ENCODE peak calls at places on chromosome 12, in five cellular contexts. N is MM.1S; Z is CD4-positive, CD25-positive, alpha-beta regulatory T cell; U is neuronal stem cell; K is A549. D is an unnamed sample.
A peak's percentile ranks its signal among the peaks of the same experiment; 100 is the strongest.

GRCh38 chr12:41983896-41984295 is 160.8 kb downstream of the GXYLT1 start:
- DNase-seq in N (no peak), Z (no peak), U (no peak), K (no peak), D (no peak)

GRCh38 chr12:57896437-57897201 is 44.7 kb upstream of the ATP23 start:
- DNase-seq in N (peak; percentile 31), Z (no peak), U (peak; percentile 40), K (peak; percentile 51), D (no peak)

GRCh38 chr12:124386059-124386458 is 91.2 kb downstream of the RFLNA start:
- DNase-seq in N (no peak), Z (no peak), U (no peak), K (peak; percentile 64), D (no peak)

GRCh38 chr12:46126050-46126727 is 135.8 kb upstream of the SCAF11 start:
- DNase-seq in N (no peak), Z (no peak), U (no peak), K (no peak), D (no peak)

GRCh38 chr12:123937707-123938600 is 34.7 kb downstream of the CCDC92 start:
- DNase-seq in N (peak; percentile 50), Z (no peak), U (no peak), K (no peak), D (peak; percentile 9)

GRCh38 chr12:105334568-105334967 is 4.1 kb downstream of the C12orf75 start:
- DNase-seq in N (no peak), Z (no peak), U (no peak), K (no peak), D (no peak)

GRCh38 chr12:89225401-89225800 is 126.9 kb downstream of the DUSP6 start:
- DNase-seq in N (no peak), Z (peak; percentile 26), U (no peak), K (peak; percentile 9), D (peak; percentile 32)

GRCh38 chr12:104370989-104371870 is 67.7 kb downstream of the EID3 start:
- DNase-seq in N (no peak), Z (no peak), U (no peak), K (peak; percentile 94), D (no peak)

GRCh38 chr12:124007810-124008570 is 35.0 kb downstream of the ZNF664 start:
- DNase-seq in N (no peak), Z (no peak), U (no peak), K (no peak), D (no peak)

GRCh38 chr12:54162741-54163140 is 26.0 kb downstream of the SMUG1 start:
- DNase-seq in N (no peak), Z (no peak), U (no peak), K (no peak), D (no peak)

GRCh38 chr12:19421503-19422282 is 17.6 kb upstream of the AEBP2 start:
- DNase-seq in N (no peak), Z (no peak), U (no peak), K (no peak), D (no peak)

GRCh38 chr12:57449375-57449774 is 5.7 kb upstream of the INHBE start:
- DNase-seq in N (no peak), Z (no peak), U (no peak), K (no peak), D (no peak)

GRCh38 chr12:57628280-57629191 is 4.5 kb downstream of the B4GALNT1 start:
- DNase-seq in N (no peak), Z (no peak), U (no peak), K (no peak), D (no peak)

GRCh38 chr12:75790219-75790618 is 241.4 kb downstream of the PHLDA1 start:
- DNase-seq in N (no peak), Z (no peak), U (no peak), K (no peak), D (no peak)

GRCh38 chr12:111055181-111055880 is 135.0 kb upstream of the MYL2 start:
- DNase-seq in N (no peak), Z (no peak), U (no peak), K (no peak), D (no peak)

GRCh38 chr12:54749191-54749818 is 101.1 kb upstream of the DCD start:
- DNase-seq in N (peak; percentile 76), Z (peak; percentile 30), U (peak; percentile 51), K (peak; percentile 64), D (peak; percentile 2)

GRCh38 chr12:107318804-107319535 is 225.6 kb upstream of the CRY1 start:
- DNase-seq in N (no peak), Z (peak; percentile 6), U (peak; percentile 53), K (peak; percentile 66), D (no peak)

GRCh38 chr12:3670083-3670620 is 82.8 kb downstream of the CRACR2A start:
- DNase-seq in N (no peak), Z (no peak), U (no peak), K (no peak), D (no peak)

GRCh38 chr12:19373569-19373968 is 65.7 kb upstream of the AEBP2 start:
- DNase-seq in N (no peak), Z (no peak), U (no peak), K (no peak), D (no peak)

GRCh38 chr12:53214221-53214620 is 7.2 kb upstream of the ITGB7 start:
- DNase-seq in N (no peak), Z (no peak), U (no peak), K (no peak), D (no peak)

GRCh38 chr12:123431951-123432886 is 4.3 kb downstream of the RILPL2 start:
- DNase-seq in N (no peak), Z (no peak), U (no peak), K (no peak), D (peak; percentile 38)

GRCh38 chr12:63021126-63021525 is 86.2 kb upstream of the PPM1H start:
- DNase-seq in N (no peak), Z (no peak), U (no peak), K (no peak), D (no peak)

GRCh38 chr12:27907766-27908165 is 64.8 kb downstream of the PTHLH start:
- DNase-seq in N (no peak), Z (no peak), U (no peak), K (no peak), D (no peak)

GRCh38 chr12:20268121-20268732 is 100.1 kb upstream of the PDE3A start:
- DNase-seq in N (no peak), Z (no peak), U (no peak), K (peak; percentile 55), D (no peak)

GRCh38 chr12:68804654-68805591 is 3.1 kb upstream of the MDM2 start:
- DNase-seq in N (no peak), Z (no peak), U (no peak), K (no peak), D (no peak)

GRCh38 chr12:128266559-128267245 is at the start of gene TMEM132C:
- DNase-seq in N (no peak), Z (no peak), U (no peak), K (no peak), D (no peak)

GRCh38 chr12:130161261-130162231 is 718 bp upstream of the FZD10 start:
- DNase-seq in N (no peak), Z (no peak), U (peak; percentile 59), K (no peak), D (no peak)
- H3K27ac ChIP-seq in N (no peak overlapping the region), Z (no peak overlapping the region), U (no peak overlapping the region), K (no peak overlapping the region), D (no peak overlapping the region)

GRCh38 chr12:71439362-71439612 is 311 bp upstream of the LGR5 start:
- DNase-seq in N (no peak), Z (no peak), U (no peak), K (no peak), D (no peak)

GRCh38 chr12:71441836-71442566 is 2.4 kb downstream of the LGR5 start:
- DNase-seq in N (no peak), Z (no peak), U (no peak), K (no peak), D (no peak)

GRCh38 chr12:71441350-71441748 is 1.8 kb downstream of the LGR5 start:
- DNase-seq in N (no peak), Z (no peak), U (no peak), K (no peak), D (no peak)

GRCh38 chr12:71439613-71440392 is at the start of gene LGR5:
- DNase-seq in N (no peak), Z (no peak), U (peak; percentile 69), K (peak; percentile 18), D (no peak)

GRCh38 chr12:71440393-71441349 is 1.1 kb downstream of the LGR5 start:
- DNase-seq in N (no peak), Z (no peak), U (no peak), K (peak; percentile 10), D (no peak)
- H3K4me3 ChIP-seq in N (peak overlapping the region; percentile 50), Z (no peak overlapping the region), U (peak overlapping the region; percentile 47), K (peak overlapping the region; percentile 39), D (peak overlapping the region; percentile 51)

GRCh38 chr12:32460638-32461037 is 61.3 kb downstream of the FGD4 start:
- DNase-seq in N (no peak), Z (no peak), U (no peak), K (no peak), D (no peak)
- H3K4me1 ChIP-seq in N (peaks cover 49% of the 10 kb centered on the region), Z (no peaks in the 10 kb centered on the region), U (peaks cover 17% of the 10 kb centered on the region), K (peaks cover 46% of the 10 kb centered on the region), D (no peaks in the 10 kb centered on the region)

GRCh38 chr12:80442426-80443222 is 1.4 kb upstream of the PTPRQ start:
- DNase-seq in N (no peak), Z (no peak), U (no peak), K (peak; percentile 29), D (no peak)

GRCh38 chr12:80445083-80445482 is 1.0 kb downstream of the PTPRQ start:
- DNase-seq in N (no peak), Z (no peak), U (no peak), K (no peak), D (no peak)

GRCh38 chr12:80441921-80442320 is 2.1 kb upstream of the PTPRQ start:
- DNase-seq in N (no peak), Z (no peak), U (no peak), K (no peak), D (no peak)

GRCh38 chr12:80443974-80444666 is at the start of gene PTPRQ:
- DNase-seq in N (no peak), Z (no peak), U (no peak), K (peak; percentile 14), D (no peak)
- H3K27ac ChIP-seq in N (no peak within 1 kb of the TSS), Z (no peak within 1 kb of the TSS), U (no peak within 1 kb of the TSS), K (peak within 1 kb of the TSS; percentile 13), D (no peak within 1 kb of the TSS)

DNA sequence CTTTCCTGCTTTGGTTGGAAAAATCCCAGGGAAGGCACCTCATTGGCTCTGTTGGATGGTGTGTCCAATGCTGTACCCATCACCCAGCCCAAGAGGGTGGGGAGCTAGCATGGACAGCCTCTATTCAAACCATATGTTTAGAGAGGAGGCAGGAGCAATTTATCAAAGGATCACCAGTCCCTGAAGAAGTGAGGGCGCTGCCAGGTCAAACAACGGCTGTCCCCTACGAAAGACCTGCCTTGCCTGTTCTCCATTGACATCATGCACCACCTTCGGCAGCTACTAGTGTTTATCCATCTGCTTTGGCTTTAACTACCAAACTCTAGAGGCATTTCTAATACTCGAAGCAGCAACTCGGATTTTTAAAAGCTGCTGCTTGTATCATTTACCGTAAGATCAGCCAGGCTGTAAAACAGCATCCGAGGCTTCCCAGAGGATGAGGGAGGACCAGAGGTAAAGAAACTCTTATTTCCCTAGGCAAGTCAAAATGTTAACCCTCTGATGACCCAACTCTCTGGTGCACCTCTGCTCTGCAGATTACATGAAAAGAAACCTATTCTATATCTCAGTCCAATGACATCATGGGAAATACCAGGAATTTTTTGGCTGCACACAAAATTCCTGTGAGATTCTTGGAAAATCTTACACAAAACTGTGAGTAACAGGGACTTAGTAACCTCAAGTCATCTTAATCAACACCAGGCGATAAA is 720.9 kb upstream of the TBX3 start:
- DNase-seq in N (no peak), Z (no peak), U (no peak), K (peak; percentile 35), D (no peak)
- H3K4me3 ChIP-seq in N (no peak overlapping the region), Z (no peak overlapping the region), U (no peak overlapping the region), K (no peak overlapping the region), D (no peak overlapping the region)